ENCODE peak calls at places on chromosome 5, in ten cellular contexts. F is endothelial cell of umbilical vein; Q is mesothelial cell of epicardium; E is Calu3; Z is stimulated activated CD4-positive, alpha-beta T cell treated with anti-CD3 and anti-CD28 coated beads, Interleukin-4, amount 100 ng/mL, for 48 hours; C is RPMI8226; M is C1 segment of cervical spinal cord; D is iris pigment epithelial cell; W is activated naive CD4-positive, alpha-beta T cell; O is nephron progenitor cell. B is an unnamed sample.

GRCh38 chr5:115184780-115185179 is 15.1 kb upstream of the TRIM36 start:
- DNase-seq in D (peak), Z (no peak), C (no peak), W (no peak), O (no peak), M (no peak), Q (no peak), F (no peak), E (no peak), B (peak)

GRCh38 chr5:173853370-173854131 is 34.6 kb upstream of the CPEB4 start:
- DNase-seq in O (no peak), M (no peak), W (no peak), D (no peak), E (no peak), C (no peak), Z (no peak), Q (no peak), F (no peak), B (no peak)

GRCh38 chr5:120358949-120359348 is 105.2 kb upstream of the PRR16 start:
- DNase-seq in D (peak), W (no peak), Q (no peak), Z (no peak), F (peak), C (no peak), O (no peak), M (no peak), E (no peak), B (peak)

GRCh38 chr5:94691947-94692346 is 73.5 kb downstream of the SLF1 start:
- DNase-seq in C (no peak), O (no peak), M (peak), D (peak), F (peak), Q (no peak), W (no peak), Z (no peak), E (no peak), B (peak)

GRCh38 chr5:107812570-107813141 is 141.9 kb upstream of the EFNA5 start:
- DNase-seq in C (no peak), D (peak), E (no peak), W (no peak), M (no peak), F (no peak), Q (no peak), O (no peak), Z (no peak), B (peak)

GRCh38 chr5:106420102-106420501 is 1250.6 kb downstream of the EFNA5 start:
- DNase-seq in W (no peak), F (no peak), O (no peak), D (no peak), M (no peak), E (no peak), C (no peak), Z (no peak), Q (no peak), B (no peak)

GRCh38 chr5:111735829-111736228 is 21.2 kb downstream of the NREP start:
- DNase-seq in Z (peak), Q (no peak), O (no peak), M (no peak), D (peak), W (no peak), C (no peak), E (no peak), F (no peak), B (peak)

GRCh38 chr5:147396070-147396469 is 113.8 kb downstream of the DPYSL3 start:
- DNase-seq in O (no peak), D (no peak), Q (no peak), Z (no peak), M (no peak), C (no peak), F (no peak), E (no peak), W (no peak), B (no peak)

GRCh38 chr5:65290677-65291076 is 191.0 kb downstream of the ADAMTS6 start:
- DNase-seq in D (peak), F (no peak), W (no peak), M (no peak), E (no peak), Z (no peak), Q (no peak), O (no peak), C (no peak), B (peak)

GRCh38 chr5:126460977-126461376 is 37.8 kb downstream of the GRAMD2B start:
- DNase-seq in E (no peak), F (no peak), W (no peak), Q (no peak), Z (no peak), O (no peak), C (no peak), M (no peak), D (no peak), B (no peak)

GRCh38 chr5:139637438-139638089 is 10.6 kb upstream of the CXXC5 start:
- DNase-seq in D (peak), O (peak), W (peak), F (peak), E (peak), C (peak), Q (no peak), Z (no peak), M (peak), B (peak)

GRCh38 chr5:34806532-34806931 is 32.4 kb upstream of the TTC23L start:
- DNase-seq in D (no peak), W (no peak), C (no peak), F (no peak), Z (no peak), Q (no peak), O (no peak), M (no peak), E (no peak), B (no peak)

GRCh38 chr5:9265391-9266287 is 280.2 kb downstream of the SEMA5A start:
- DNase-seq in M (no peak), E (no peak), D (peak), C (no peak), Z (no peak), W (no peak), Q (peak), F (no peak), O (no peak), B (peak)

GRCh38 chr5:6962256-6962655 is 249.0 kb downstream of the TENT4A start:
- DNase-seq in W (no peak), Z (no peak), F (no peak), M (no peak), C (no peak), E (no peak), Q (no peak), O (no peak), D (no peak), B (no peak)

GRCh38 chr5:157303667-157304327 is 37.9 kb downstream of the CYFIP2 start:
- DNase-seq in D (no peak), Z (peak), W (peak), E (no peak), O (peak), F (no peak), M (no peak), C (peak), Q (no peak), B (no peak)

GRCh38 chr5:153480401-153480800 is 10.1 kb upstream of the GRIA1 start:
- DNase-seq in F (no peak), M (no peak), D (no peak), E (no peak), O (no peak), C (no peak), Z (no peak), W (no peak), Q (no peak), B (peak)

GRCh38 chr5:159773062-159773924 is 143.0 kb upstream of the ADRA1B start:
- DNase-seq in C (peak), Z (peak), E (peak), O (peak), W (peak), M (peak), F (peak), D (peak), Q (peak), B (peak)

GRCh38 chr5:10454591-10455272 is 13.1 kb downstream of the ROPN1L start:
- DNase-seq in D (peak), Q (no peak), M (no peak), Z (no peak), E (no peak), W (no peak), C (no peak), F (no peak), O (no peak), B (peak)

GRCh38 chr5:174205939-174206338 is 160.4 kb downstream of the NSG2 start:
- DNase-seq in W (no peak), M (no peak), F (no peak), C (no peak), D (no peak), E (no peak), O (no peak), Z (no peak), Q (no peak), B (no peak)

GRCh38 chr5:58453326-58453725 is 6.6 kb downstream of the PLK2 start:
- DNase-seq in W (no peak), D (no peak), O (no peak), Z (no peak), M (no peak), E (no peak), F (no peak), Q (no peak), C (no peak), B (no peak)

GRCh38 chr5:10505517-10506095 is 58.3 kb upstream of the ANKRD33B start:
- DNase-seq in D (no peak), W (no peak), F (no peak), E (no peak), M (no peak), Z (no peak), O (no peak), C (peak), Q (no peak), B (no peak)

GRCh38 chr5:93346301-93346700 is 234.7 kb downstream of the NR2F1-AS1 start:
- DNase-seq in O (no peak), Z (no peak), F (no peak), Q (no peak), D (no peak), W (no peak), M (no peak), E (no peak), C (no peak), B (peak)

GRCh38 chr5:172370648-172371248 is 83.6 kb downstream of the SH3PXD2B start:
- DNase-seq in F (peak), E (peak), W (no peak), Z (peak), M (no peak), C (peak), Q (no peak), D (peak), O (peak), B (peak)

GRCh38 chr5:173781432-173781825 is 106.7 kb upstream of the CPEB4 start:
- DNase-seq in O (no peak), W (no peak), Z (no peak), Q (no peak), F (no peak), E (no peak), M (no peak), C (no peak), D (peak), B (no peak)

GRCh38 chr5:143435207-143435657 is 31.7 kb upstream of the NR3C1 start:
- DNase-seq in Z (no peak), M (peak), D (peak), F (peak), Q (no peak), W (peak), O (no peak), C (peak), E (no peak), B (peak)

GRCh38 chr5:134273642-134274361 is 47.9 kb upstream of the PPP2CA start:
- DNase-seq in Z (no peak), E (no peak), D (no peak), Q (no peak), O (no peak), M (no peak), W (no peak), C (no peak), F (no peak), B (no peak)

GRCh38 chr5:34859253-34859652 is 20.3 kb downstream of the TTC23L start:
- DNase-seq in W (no peak), M (no peak), Z (no peak), O (no peak), Q (no peak), D (no peak), F (no peak), E (no peak), C (no peak), B (no peak)

GRCh38 chr5:129460121-129460950 is at the start of gene ADAMTS19:
- DNase-seq in F (peak), M (no peak), W (no peak), O (peak), Z (no peak), D (peak), E (peak), Q (peak), C (peak), B (peak)

GRCh38 chr5:76849767-76850291 is at the start of gene S100Z:
- DNase-seq in F (no peak), Q (no peak), M (no peak), E (no peak), Z (peak), O (no peak), C (no peak), D (no peak), W (no peak), B (no peak)

GRCh38 chr5:170267431-170268152 is 30.0 kb downstream of the LCP2 start:
- DNase-seq in E (peak), M (peak), O (peak), D (peak), F (peak), W (peak), C (peak), Q (peak), Z (peak), B (peak)

GRCh38 chr5:149995385-149996085 is 4.9 kb downstream of the TIGD6 start:
- DNase-seq in Z (no peak), C (no peak), W (no peak), E (no peak), Q (no peak), F (no peak), M (peak), O (no peak), D (no peak), B (no peak)

GRCh38 chr5:6403416-6403815 is 25.1 kb upstream of the MED10 start:
- DNase-seq in E (no peak), Q (no peak), M (no peak), D (no peak), C (no peak), Z (no peak), F (no peak), O (no peak), W (no peak), B (no peak)

GRCh38 chr5:127492854-127493738 is 24.3 kb upstream of the PRRC1 start:
- DNase-seq in C (peak), Q (no peak), M (no peak), D (peak), Z (no peak), O (no peak), W (no peak), E (no peak), F (peak), B (peak)

GRCh38 chr5:99077254-99077640 is 148.4 kb upstream of the CHD1 start:
- DNase-seq in W (no peak), E (no peak), M (no peak), Q (no peak), C (no peak), Z (no peak), D (no peak), F (no peak), O (no peak), B (no peak)

B was measured in IMR-90.